ENCODE peak calls at places on chromosomes 2 and 18, in six cellular contexts. One of them, this sample, is unnamed.

GRCh38 chr18:23838233-23838632 is 149.0 kb downstream of the LAMA3 start:
- DNase-seq in K562: no peak
- DNase-seq in GM12891: no peak
- DNase-seq in uterus: no peak
- DNase-seq in suprapubic skin: no peak
- DNase-seq in body of pancreas: no peak
- DNase-seq in this sample: no peak

GRCh38 chr2:219176818-219177593 is at the start of gene CNPPD1:
- DNase-seq in GM12891: peak
- DNase-seq in uterus: peak
- DNase-seq in suprapubic skin: peak
- DNase-seq in body of pancreas: peak
- DNase-seq in K562: peak
- DNase-seq in this sample: peak

GRCh38 chr18:23143871-23144270 is 8.6 kb downstream of the CABLES1 start:
- DNase-seq in uterus: peak
- DNase-seq in body of pancreas: no peak
- DNase-seq in K562: no peak
- DNase-seq in GM12891: no peak
- DNase-seq in suprapubic skin: no peak
- DNase-seq in this sample: no peak

GRCh38 chr18:21117385-21118135 is 5.9 kb upstream of the ROCK1 start:
- DNase-seq in GM12891: no peak
- DNase-seq in uterus: no peak
- DNase-seq in suprapubic skin: no peak
- DNase-seq in K562: no peak
- DNase-seq in body of pancreas: no peak
- DNase-seq in this sample: no peak

GRCh38 chr18:6876646-6877045 is 147.1 kb downstream of the ARHGAP28 start:
- DNase-seq in body of pancreas: no peak
- DNase-seq in suprapubic skin: no peak
- DNase-seq in uterus: no peak
- DNase-seq in GM12891: no peak
- DNase-seq in K562: no peak
- DNase-seq in this sample: no peak

GRCh38 chr2:34851804-34852203 is 1252.7 kb upstream of the FAM98A start:
- DNase-seq in K562: no peak
- DNase-seq in body of pancreas: peak
- DNase-seq in uterus: no peak
- DNase-seq in GM12891: no peak
- DNase-seq in suprapubic skin: no peak
- DNase-seq in this sample: no peak

GRCh38 chr2:138637686-138638085 is 136.1 kb downstream of the SPOPL start:
- DNase-seq in body of pancreas: no peak
- DNase-seq in GM12891: no peak
- DNase-seq in uterus: no peak
- DNase-seq in K562: no peak
- DNase-seq in suprapubic skin: no peak
- DNase-seq in this sample: no peak

GRCh38 chr2:187055463-187055862 is 206.5 kb upstream of the ZSWIM2 start:
- DNase-seq in body of pancreas: no peak
- DNase-seq in suprapubic skin: no peak
- DNase-seq in GM12891: no peak
- DNase-seq in uterus: no peak
- DNase-seq in K562: peak
- DNase-seq in this sample: no peak

GRCh38 chr2:170155022-170155722 is 22.8 kb upstream of the MYO3B start:
- DNase-seq in GM12891: no peak
- DNase-seq in body of pancreas: no peak
- DNase-seq in K562: peak
- DNase-seq in suprapubic skin: no peak
- DNase-seq in uterus: no peak
- DNase-seq in this sample: no peak

GRCh38 chr2:23436346-23437099 is 51.5 kb downstream of the KLHL29 start:
- DNase-seq in uterus: no peak
- DNase-seq in K562: no peak
- DNase-seq in GM12891: no peak
- DNase-seq in suprapubic skin: no peak
- DNase-seq in body of pancreas: peak
- DNase-seq in this sample: no peak

GRCh38 chr2:60437080-60437765 is 116.2 kb downstream of the BCL11A start:
- DNase-seq in body of pancreas: no peak
- DNase-seq in K562: no peak
- DNase-seq in GM12891: no peak
- DNase-seq in suprapubic skin: no peak
- DNase-seq in uterus: no peak
- DNase-seq in this sample: no peak

GRCh38 chr18:9103488-9103887 is 989 bp downstream of the NDUFV2 start:
- DNase-seq in body of pancreas: no peak
- DNase-seq in suprapubic skin: no peak
- DNase-seq in uterus: no peak
- DNase-seq in K562: no peak
- DNase-seq in GM12891: no peak
- DNase-seq in this sample: no peak

GRCh38 chr2:50225021-50225928 is 806.7 kb downstream of the NRXN1 start:
- DNase-seq in GM12891: no peak
- DNase-seq in K562: no peak
- DNase-seq in uterus: no peak
- DNase-seq in suprapubic skin: no peak
- DNase-seq in body of pancreas: no peak
- DNase-seq in this sample: no peak

GRCh38 chr2:204791230-204791629 is 246.0 kb downstream of the PARD3B start:
- DNase-seq in body of pancreas: no peak
- DNase-seq in GM12891: no peak
- DNase-seq in uterus: no peak
- DNase-seq in K562: no peak
- DNase-seq in suprapubic skin: no peak
- DNase-seq in this sample: no peak

GRCh38 chr2:37698931-37699481 is 27.6 kb upstream of the CDC42EP3 start:
- DNase-seq in body of pancreas: no peak
- DNase-seq in K562: no peak
- DNase-seq in suprapubic skin: no peak
- DNase-seq in uterus: no peak
- DNase-seq in GM12891: no peak
- DNase-seq in this sample: no peak

GRCh38 chr2:200578778-200579177 is 7.0 kb upstream of the AOX1 start:
- DNase-seq in uterus: no peak
- DNase-seq in GM12891: no peak
- DNase-seq in K562: no peak
- DNase-seq in suprapubic skin: no peak
- DNase-seq in body of pancreas: no peak
- DNase-seq in this sample: no peak

GRCh38 chr2:98460573-98461560 is 16.2 kb downstream of the INPP4A start:
- DNase-seq in suprapubic skin: no peak
- DNase-seq in uterus: no peak
- DNase-seq in K562: no peak
- DNase-seq in body of pancreas: peak
- DNase-seq in GM12891: no peak
- DNase-seq in this sample: no peak

GRCh38 chr18:75679347-75679746 is 251.8 kb upstream of the SMIM21 start:
- DNase-seq in body of pancreas: no peak
- DNase-seq in uterus: peak
- DNase-seq in GM12891: no peak
- DNase-seq in K562: no peak
- DNase-seq in suprapubic skin: no peak
- DNase-seq in this sample: no peak

GRCh38 chr2:37688771-37689468 is 17.5 kb upstream of the CDC42EP3 start:
- DNase-seq in suprapubic skin: no peak
- DNase-seq in K562: no peak
- DNase-seq in GM12891: no peak
- DNase-seq in body of pancreas: no peak
- DNase-seq in uterus: peak
- DNase-seq in this sample: no peak

GRCh38 chr2:152717242-152718046 is at the start of gene PRPF40A:
- DNase-seq in body of pancreas: peak
- DNase-seq in GM12891: peak
- DNase-seq in uterus: peak
- DNase-seq in K562: peak
- DNase-seq in suprapubic skin: peak
- DNase-seq in this sample: peak

GRCh38 chr2:64036343-64036742 is 17.1 kb upstream of the VPS54 start:
- DNase-seq in K562: no peak
- DNase-seq in suprapubic skin: no peak
- DNase-seq in GM12891: no peak
- DNase-seq in uterus: no peak
- DNase-seq in body of pancreas: no peak
- DNase-seq in this sample: no peak

GRCh38 chr2:236636261-236636660 is 66.6 kb downstream of the ACKR3 start:
- DNase-seq in suprapubic skin: peak
- DNase-seq in K562: no peak
- DNase-seq in GM12891: no peak
- DNase-seq in body of pancreas: no peak
- DNase-seq in uterus: no peak
- DNase-seq in this sample: no peak

GRCh38 chr2:235330775-235331438 is 162.9 kb upstream of the AGAP1 start:
- DNase-seq in uterus: no peak
- DNase-seq in GM12891: no peak
- DNase-seq in body of pancreas: no peak
- DNase-seq in suprapubic skin: no peak
- DNase-seq in K562: no peak
- DNase-seq in this sample: no peak

GRCh38 chr2:197675246-197675645 is at the start of gene RFTN2:
- DNase-seq in body of pancreas: no peak
- DNase-seq in K562: no peak
- DNase-seq in uterus: no peak
- DNase-seq in GM12891: no peak
- DNase-seq in suprapubic skin: no peak
- DNase-seq in this sample: no peak

DNA sequence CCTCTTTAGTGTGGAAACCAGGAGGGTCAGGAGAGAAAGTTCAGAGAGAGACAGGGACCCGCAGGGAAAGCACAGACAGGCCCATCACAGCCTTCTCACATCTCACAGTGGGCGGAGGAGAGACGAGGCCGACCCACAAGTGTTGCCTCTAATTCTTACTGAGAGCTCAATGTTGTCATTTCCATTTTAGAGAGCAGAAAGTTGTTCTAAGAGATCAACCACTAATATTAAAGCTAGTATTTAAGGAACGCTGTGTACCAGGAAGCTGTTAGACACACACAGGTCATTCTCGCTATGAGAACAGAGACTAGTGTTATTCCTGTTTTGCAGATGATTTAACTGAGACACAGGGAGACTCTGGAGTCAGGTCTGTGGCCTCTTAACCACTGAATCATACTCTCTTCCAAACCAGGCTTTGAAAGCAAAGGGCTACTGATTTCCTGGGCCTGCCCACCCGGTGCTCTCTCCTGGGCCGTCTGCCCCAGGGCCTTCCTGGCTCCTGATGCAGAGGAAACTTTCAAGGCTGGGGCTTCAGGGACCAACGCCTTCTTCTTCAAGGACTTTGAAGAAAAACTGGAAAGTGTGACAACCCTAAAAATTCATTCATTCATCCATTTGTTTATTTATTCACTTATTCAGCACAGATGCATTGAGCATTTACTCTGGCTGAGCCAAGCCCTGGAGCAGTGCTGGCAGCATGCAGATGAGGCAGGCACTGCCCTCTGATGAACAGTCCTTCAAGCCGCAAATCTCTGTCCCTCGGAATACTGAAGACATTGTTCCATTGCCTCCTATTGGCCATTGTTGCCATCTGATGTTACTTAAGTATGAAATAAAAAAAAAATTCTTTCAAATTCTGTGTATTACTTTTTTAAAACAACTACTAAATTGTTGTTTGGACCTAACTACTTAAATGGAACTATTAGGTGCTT is 37.2 kb upstream of the BIN1 start:
- DNase-seq in body of pancreas: no peak
- DNase-seq in suprapubic skin: no peak
- DNase-seq in uterus: no peak
- DNase-seq in K562: no peak
- DNase-seq in GM12891: no peak
- DNase-seq in this sample: no peak
- TF ChIP-seq POLR2A in body of pancreas: no peak
- TF ChIP-seq POLR2A in suprapubic skin: no peak
- TF ChIP-seq POLR2A in uterus: no peak
- TF ChIP-seq POLR2A in K562: no peak
- TF ChIP-seq POLR2A in GM12891: no peak
- TF ChIP-seq POLR2A in this sample: no peak

DNA sequence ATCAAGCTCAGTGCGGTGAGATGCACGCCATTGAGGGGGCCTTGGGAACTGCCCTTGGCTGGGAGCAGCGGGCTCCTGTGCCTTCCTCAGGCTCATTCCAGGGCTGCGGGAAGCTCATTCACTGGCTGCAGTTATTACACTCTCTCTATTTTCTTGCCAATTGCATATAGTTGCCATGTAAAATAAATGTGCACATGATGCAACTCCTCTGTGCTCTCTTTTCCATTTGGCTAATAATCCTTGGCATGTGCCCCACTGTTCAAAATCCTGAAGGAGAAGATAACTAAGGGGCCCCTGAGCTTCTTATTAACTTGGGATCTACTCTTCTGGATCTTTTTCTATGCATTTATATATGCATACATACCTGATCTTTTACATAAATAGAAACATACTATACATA is 74.6 kb downstream of the KCTD1 start:
- DNase-seq in GM12891: no peak
- DNase-seq in uterus: no peak
- DNase-seq in suprapubic skin: no peak
- DNase-seq in body of pancreas: no peak
- DNase-seq in K562: no peak
- DNase-seq in this sample: no peak
- TF ChIP-seq POLR2A in GM12891: no peak
- TF ChIP-seq POLR2A in uterus: no peak
- TF ChIP-seq POLR2A in suprapubic skin: no peak
- TF ChIP-seq POLR2A in body of pancreas: no peak
- TF ChIP-seq POLR2A in K562: no peak
- TF ChIP-seq POLR2A in this sample: no peak

DNA sequence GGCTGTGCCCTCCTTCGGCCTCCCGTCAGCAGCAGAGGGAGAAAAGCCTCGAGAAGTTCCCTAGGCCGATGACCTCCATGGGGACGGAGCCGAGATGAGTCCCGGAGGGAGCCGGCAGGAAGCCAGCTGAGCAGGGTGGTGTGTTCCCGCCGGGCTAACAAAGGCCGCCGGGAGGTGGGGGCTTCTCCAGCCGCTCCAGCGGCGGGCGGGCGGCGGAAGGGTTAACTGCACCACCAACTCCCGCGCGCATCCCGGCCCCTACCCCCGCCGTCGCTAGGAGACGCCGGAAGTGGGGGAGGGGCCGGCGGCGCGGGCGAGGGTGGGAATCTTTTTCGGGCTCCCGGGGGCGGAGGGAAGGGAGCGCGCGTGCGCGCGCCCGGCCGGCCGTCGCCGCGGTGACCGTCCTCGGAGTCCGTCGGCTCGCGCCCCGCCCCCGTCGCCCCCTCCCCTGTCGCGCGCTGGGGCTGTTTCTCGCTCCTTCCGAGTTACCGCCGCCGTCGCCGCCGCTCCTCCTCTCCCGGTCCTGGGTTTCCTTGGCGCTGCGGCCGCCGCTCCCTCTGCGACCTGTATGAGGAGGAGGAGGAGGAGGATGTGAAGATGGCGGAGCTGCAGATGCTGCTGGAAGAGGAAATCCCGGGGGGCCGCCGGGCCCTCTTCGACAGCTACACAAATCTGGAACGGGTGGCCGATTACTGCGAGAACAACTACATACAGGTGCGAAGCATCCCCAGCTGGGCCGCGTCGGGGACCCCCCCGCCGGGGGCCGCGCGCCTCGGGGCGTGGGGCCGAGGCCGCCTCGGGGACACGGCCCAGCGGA is at the start of gene ABI2:
- DNase-seq in GM12891: peak
- DNase-seq in body of pancreas: peak
- DNase-seq in uterus: peak
- DNase-seq in K562: peak
- DNase-seq in suprapubic skin: peak
- DNase-seq in this sample: peak
- TF ChIP-seq POLR2A in GM12891: no peak
- TF ChIP-seq POLR2A in body of pancreas: peak
- TF ChIP-seq POLR2A in uterus: peak
- TF ChIP-seq POLR2A in K562: peak
- TF ChIP-seq POLR2A in suprapubic skin: no peak
- TF ChIP-seq POLR2A in this sample: peak

GRCh38 chr18:10525563-10526210 is at the start of gene NAPG:
- DNase-seq in suprapubic skin: peak
- DNase-seq in K562: peak
- DNase-seq in uterus: peak
- DNase-seq in body of pancreas: peak
- DNase-seq in GM12891: peak
- DNase-seq in this sample: peak
- TF ChIP-seq POLR2A in suprapubic skin: no peak
- TF ChIP-seq POLR2A in K562: peak
- TF ChIP-seq POLR2A in uterus: peak
- TF ChIP-seq POLR2A in body of pancreas: peak
- TF ChIP-seq POLR2A in GM12891: peak
- TF ChIP-seq POLR2A in this sample: peak